ENCODE peak calls at places on chromosomes 7 and 10, in five cellular contexts. U is sciatic nerve, G is GM10248, J is neural crest cell, Y is HEK293T. Z is an unnamed sample.

GRCh38 chr10:103545366-103545765 is 51.9 kb downstream of the NEURL1 start:
- DNase-seq in U (no peak), G (peak), J (no peak), Y (no peak), Z (no peak)

GRCh38 chr7:10940748-10941358 is 32.8 kb upstream of the PHF14 start:
- DNase-seq in U (no peak), G (peak), J (no peak), Y (peak), Z (peak)

GRCh38 chr7:151981223-151981622 is 25.0 kb downstream of the GALNTL5 start:
- DNase-seq in U (no peak), G (no peak), J (no peak), Y (no peak), Z (no peak)

GRCh38 chr10:117570880-117571279 is 28.3 kb downstream of the EMX2 start:
- DNase-seq in U (no peak), G (no peak), J (no peak), Y (no peak), Z (no peak)

GRCh38 chr10:103514244-103514643 is 20.7 kb downstream of the NEURL1 start:
- DNase-seq in U (no peak), G (peak), J (no peak), Y (peak), Z (no peak)

GRCh38 chr10:101686133-101686925 is 8.6 kb downstream of the FBXW4 start:
- DNase-seq in U (no peak), G (no peak), J (no peak), Y (no peak), Z (no peak)

GRCh38 chr10:32376027-32376426 is 29.1 kb upstream of the EPC1 start:
- DNase-seq in U (no peak), G (no peak), J (no peak), Y (no peak), Z (no peak)

GRCh38 chr10:47334627-47335026 is 12.4 kb downstream of the GDF2 start:
- DNase-seq in U (no peak), G (no peak), J (no peak), Y (no peak), Z (no peak)

GRCh38 chr10:132390455-132391371 is 6.3 kb upstream of the PWWP2B start:
- DNase-seq in U (peak), G (no peak), J (no peak), Y (no peak), Z (no peak)

GRCh38 chr10:103932996-103933395 is 15.0 kb upstream of the STN1 start:
- DNase-seq in U (no peak), G (no peak), J (no peak), Y (no peak), Z (no peak)

Z was measured in CD4-positive, alpha-beta T cell.